ENCODE peak calls at places on chromosomes 12 and 14, in nine cellular contexts. G, H, I, J, X, Y, S, Q and L are unnamed samples.

GRCh38 chr14:29240046-29240445 is 473.5 kb downstream of the FOXG1 start:
- DNase-seq in G (no peak), H (no peak), I (no peak), J (no peak), X (no peak), Y (peak; percentile 54), S (no peak), Q (no peak), L (no peak)

GRCh38 chr12:46402451-46402850 is 29.9 kb upstream of the SLC38A2 start:
- DNase-seq in G (no peak), H (no peak), I (peak; percentile 50), J (no peak), X (no peak), Y (peak; percentile 83), S (no peak), Q (no peak), L (no peak)

GRCh38 chr14:61573748-61574513 is 121.4 kb upstream of the HIF1A start:
- DNase-seq in G (peak; percentile 46), H (no peak), I (no peak), J (no peak), X (peak; percentile 16), Y (peak; percentile 62), S (no peak), Q (no peak), L (no peak)

GRCh38 chr14:36952702-36953101 is 219.7 kb downstream of the SLC25A21 start:
- DNase-seq in G (no peak), H (no peak), I (no peak), J (no peak), X (no peak), Y (peak; percentile 89), S (no peak), Q (no peak), L (no peak)

GRCh38 chr12:12764824-12765223 is 20.6 kb upstream of the APOLD1 start:
- DNase-seq in G (peak; percentile 55), H (no peak), I (no peak), J (no peak), X (no peak), Y (no peak), S (no peak), Q (no peak), L (no peak)

GRCh38 chr14:60508363-60508706 is 611 bp upstream of the SIX6 start:
- DNase-seq in G (no peak), H (no peak), I (no peak), J (no peak), X (no peak), Y (no peak), S (no peak), Q (no peak), L (no peak)

GRCh38 chr12:6934110-6934509 is 6.4 kb downstream of the ATN1 start:
- DNase-seq in G (no peak), H (no peak), I (no peak), J (no peak), X (no peak), Y (no peak), S (no peak), Q (no peak), L (peak; percentile 54)

GRCh38 chr12:90366286-90366685 is 588.7 kb downstream of the CCER1 start:
- DNase-seq in G (no peak), H (no peak), I (no peak), J (no peak), X (no peak), Y (no peak), S (no peak), Q (no peak), L (no peak)

GRCh38 chr14:98018626-98019025 is 1221.4 kb downstream of the VRK1 start:
- DNase-seq in G (no peak), H (no peak), I (no peak), J (no peak), X (no peak), Y (no peak), S (no peak), Q (no peak), L (no peak)

GRCh38 chr14:85118274-85118673 is 411.7 kb upstream of the FLRT2 start:
- DNase-seq in G (no peak), H (no peak), I (no peak), J (no peak), X (no peak), Y (no peak), S (no peak), Q (no peak), L (no peak)

GRCh38 chr14:72510566-72510965 is 383.3 kb downstream of the DPF3 start:
- DNase-seq in G (no peak), H (no peak), I (no peak), J (no peak), X (no peak), Y (no peak), S (no peak), Q (no peak), L (no peak)